ENCODE peak calls at places on chromosomes 13 and 19, in ten cellular contexts. One of them, this sample, is unnamed.

GRCh38 chr13:60617863-60618733 is 221.1 kb downstream of the TDRD3 start:
- DNase-seq in globus pallidus: peak
- DNase-seq in GF-D8: no peak
- DNase-seq in iris pigment epithelial cell: peak
- DNase-seq in AG08395: peak
- DNase-seq in PC-3: peak
- DNase-seq in SK-N-SH: no peak
- DNase-seq in neural crest cell: no peak
- DNase-seq in stimulated activated CD4-positive, alpha-beta T cell treated with anti-CD3 and anti-CD28 coated beads, Interleukin-1b, Interleukin-23, amount 100 ng/mL, for 1 hour: no peak
- DNase-seq in GM04503: peak
- DNase-seq in this sample: no peak

GRCh38 chr13:33250594-33250993 is 35.0 kb downstream of the STARD13 start:
- DNase-seq in AG08395: no peak
- DNase-seq in SK-N-SH: no peak
- DNase-seq in PC-3: no peak
- DNase-seq in globus pallidus: no peak
- DNase-seq in stimulated activated CD4-positive, alpha-beta T cell treated with anti-CD3 and anti-CD28 coated beads, Interleukin-1b, Interleukin-23, amount 100 ng/mL, for 1 hour: no peak
- DNase-seq in GM04503: no peak
- DNase-seq in neural crest cell: no peak
- DNase-seq in GF-D8: no peak
- DNase-seq in iris pigment epithelial cell: no peak
- DNase-seq in this sample: no peak

GRCh38 chr13:113997845-113998751 is 24.2 kb upstream of the C13orf46 start:
- DNase-seq in PC-3: peak
- DNase-seq in globus pallidus: no peak
- DNase-seq in GF-D8: no peak
- DNase-seq in stimulated activated CD4-positive, alpha-beta T cell treated with anti-CD3 and anti-CD28 coated beads, Interleukin-1b, Interleukin-23, amount 100 ng/mL, for 1 hour: no peak
- DNase-seq in GM04503: no peak
- DNase-seq in neural crest cell: no peak
- DNase-seq in AG08395: peak
- DNase-seq in SK-N-SH: peak
- DNase-seq in iris pigment epithelial cell: peak
- DNase-seq in this sample: no peak

GRCh38 chr13:43878897-43879322 is 630 bp downstream of the CCDC122 start:
- DNase-seq in AG08395: peak
- DNase-seq in PC-3: peak
- DNase-seq in globus pallidus: peak
- DNase-seq in neural crest cell: peak
- DNase-seq in SK-N-SH: no peak
- DNase-seq in stimulated activated CD4-positive, alpha-beta T cell treated with anti-CD3 and anti-CD28 coated beads, Interleukin-1b, Interleukin-23, amount 100 ng/mL, for 1 hour: no peak
- DNase-seq in GF-D8: peak
- DNase-seq in GM04503: peak
- DNase-seq in iris pigment epithelial cell: peak
- DNase-seq in this sample: peak

GRCh38 chr13:83716121-83716520 is 166.2 kb downstream of the SLITRK1 start:
- DNase-seq in SK-N-SH: no peak
- DNase-seq in neural crest cell: no peak
- DNase-seq in globus pallidus: no peak
- DNase-seq in AG08395: no peak
- DNase-seq in iris pigment epithelial cell: no peak
- DNase-seq in GF-D8: no peak
- DNase-seq in GM04503: no peak
- DNase-seq in stimulated activated CD4-positive, alpha-beta T cell treated with anti-CD3 and anti-CD28 coated beads, Interleukin-1b, Interleukin-23, amount 100 ng/mL, for 1 hour: no peak
- DNase-seq in PC-3: no peak
- DNase-seq in this sample: peak

GRCh38 chr19:46192990-46193650 is 36.4 kb upstream of the IGFL1 start:
- DNase-seq in PC-3: peak
- DNase-seq in SK-N-SH: no peak
- DNase-seq in AG08395: peak
- DNase-seq in GF-D8: peak
- DNase-seq in neural crest cell: no peak
- DNase-seq in iris pigment epithelial cell: peak
- DNase-seq in globus pallidus: peak
- DNase-seq in stimulated activated CD4-positive, alpha-beta T cell treated with anti-CD3 and anti-CD28 coated beads, Interleukin-1b, Interleukin-23, amount 100 ng/mL, for 1 hour: no peak
- DNase-seq in GM04503: peak
- DNase-seq in this sample: no peak

GRCh38 chr19:4415352-4415751 is 12.9 kb downstream of the CHAF1A start:
- DNase-seq in PC-3: no peak
- DNase-seq in globus pallidus: no peak
- DNase-seq in AG08395: no peak
- DNase-seq in GF-D8: no peak
- DNase-seq in iris pigment epithelial cell: no peak
- DNase-seq in SK-N-SH: no peak
- DNase-seq in GM04503: no peak
- DNase-seq in neural crest cell: no peak
- DNase-seq in stimulated activated CD4-positive, alpha-beta T cell treated with anti-CD3 and anti-CD28 coated beads, Interleukin-1b, Interleukin-23, amount 100 ng/mL, for 1 hour: no peak
- DNase-seq in this sample: no peak

GRCh38 chr19:12647490-12648071 is 19.0 kb downstream of the MAN2B1 start:
- DNase-seq in iris pigment epithelial cell: peak
- DNase-seq in neural crest cell: no peak
- DNase-seq in GM04503: no peak
- DNase-seq in stimulated activated CD4-positive, alpha-beta T cell treated with anti-CD3 and anti-CD28 coated beads, Interleukin-1b, Interleukin-23, amount 100 ng/mL, for 1 hour: no peak
- DNase-seq in AG08395: peak
- DNase-seq in SK-N-SH: peak
- DNase-seq in GF-D8: no peak
- DNase-seq in globus pallidus: no peak
- DNase-seq in PC-3: no peak
- DNase-seq in this sample: no peak

GRCh38 chr13:74251778-74252519 is 117.7 kb upstream of the KLF12 start:
- DNase-seq in iris pigment epithelial cell: no peak
- DNase-seq in stimulated activated CD4-positive, alpha-beta T cell treated with anti-CD3 and anti-CD28 coated beads, Interleukin-1b, Interleukin-23, amount 100 ng/mL, for 1 hour: no peak
- DNase-seq in GM04503: no peak
- DNase-seq in globus pallidus: no peak
- DNase-seq in AG08395: peak
- DNase-seq in GF-D8: no peak
- DNase-seq in PC-3: peak
- DNase-seq in SK-N-SH: no peak
- DNase-seq in neural crest cell: no peak
- DNase-seq in this sample: peak

GRCh38 chr19:23263870-23264590 is 13.8 kb upstream of the ZNF724 start:
- DNase-seq in globus pallidus: no peak
- DNase-seq in PC-3: no peak
- DNase-seq in neural crest cell: no peak
- DNase-seq in iris pigment epithelial cell: peak
- DNase-seq in SK-N-SH: no peak
- DNase-seq in GM04503: no peak
- DNase-seq in stimulated activated CD4-positive, alpha-beta T cell treated with anti-CD3 and anti-CD28 coated beads, Interleukin-1b, Interleukin-23, amount 100 ng/mL, for 1 hour: no peak
- DNase-seq in GF-D8: no peak
- DNase-seq in AG08395: no peak
- DNase-seq in this sample: no peak

GRCh38 chr19:39814595-39814994 is 19.4 kb downstream of the DYRK1B start:
- DNase-seq in PC-3: no peak
- DNase-seq in GM04503: no peak
- DNase-seq in stimulated activated CD4-positive, alpha-beta T cell treated with anti-CD3 and anti-CD28 coated beads, Interleukin-1b, Interleukin-23, amount 100 ng/mL, for 1 hour: no peak
- DNase-seq in AG08395: no peak
- DNase-seq in GF-D8: no peak
- DNase-seq in SK-N-SH: no peak
- DNase-seq in neural crest cell: no peak
- DNase-seq in globus pallidus: no peak
- DNase-seq in iris pigment epithelial cell: peak
- DNase-seq in this sample: no peak

GRCh38 chr19:16441661-16442071 is 30.1 kb downstream of the EPS15L1 start:
- DNase-seq in SK-N-SH: peak
- DNase-seq in stimulated activated CD4-positive, alpha-beta T cell treated with anti-CD3 and anti-CD28 coated beads, Interleukin-1b, Interleukin-23, amount 100 ng/mL, for 1 hour: no peak
- DNase-seq in globus pallidus: no peak
- DNase-seq in PC-3: peak
- DNase-seq in neural crest cell: peak
- DNase-seq in GF-D8: no peak
- DNase-seq in GM04503: no peak
- DNase-seq in iris pigment epithelial cell: peak
- DNase-seq in AG08395: no peak
- DNase-seq in this sample: no peak

GRCh38 chr19:39996218-39996810 is 546 bp upstream of the ZNF546 start:
- DNase-seq in stimulated activated CD4-positive, alpha-beta T cell treated with anti-CD3 and anti-CD28 coated beads, Interleukin-1b, Interleukin-23, amount 100 ng/mL, for 1 hour: peak
- DNase-seq in iris pigment epithelial cell: peak
- DNase-seq in globus pallidus: no peak
- DNase-seq in PC-3: peak
- DNase-seq in SK-N-SH: peak
- DNase-seq in AG08395: peak
- DNase-seq in GM04503: peak
- DNase-seq in neural crest cell: peak
- DNase-seq in GF-D8: no peak
- DNase-seq in this sample: peak

GRCh38 chr13:70405266-70405665 is 297.0 kb upstream of the KLHL1 start:
- DNase-seq in GM04503: no peak
- DNase-seq in globus pallidus: no peak
- DNase-seq in PC-3: no peak
- DNase-seq in AG08395: no peak
- DNase-seq in neural crest cell: no peak
- DNase-seq in stimulated activated CD4-positive, alpha-beta T cell treated with anti-CD3 and anti-CD28 coated beads, Interleukin-1b, Interleukin-23, amount 100 ng/mL, for 1 hour: no peak
- DNase-seq in GF-D8: no peak
- DNase-seq in iris pigment epithelial cell: no peak
- DNase-seq in SK-N-SH: no peak
- DNase-seq in this sample: no peak

GRCh38 chr13:49655906-49656305 is 27.6 kb downstream of the ARL11 start:
- DNase-seq in GF-D8: no peak
- DNase-seq in AG08395: peak
- DNase-seq in neural crest cell: no peak
- DNase-seq in stimulated activated CD4-positive, alpha-beta T cell treated with anti-CD3 and anti-CD28 coated beads, Interleukin-1b, Interleukin-23, amount 100 ng/mL, for 1 hour: no peak
- DNase-seq in GM04503: no peak
- DNase-seq in iris pigment epithelial cell: peak
- DNase-seq in SK-N-SH: no peak
- DNase-seq in globus pallidus: no peak
- DNase-seq in PC-3: peak
- DNase-seq in this sample: no peak

GRCh38 chr19:7639863-7640348 is 3.0 kb downstream of the STXBP2 start:
- DNase-seq in GM04503: no peak
- DNase-seq in SK-N-SH: no peak
- DNase-seq in PC-3: no peak
- DNase-seq in AG08395: no peak
- DNase-seq in globus pallidus: no peak
- DNase-seq in iris pigment epithelial cell: no peak
- DNase-seq in stimulated activated CD4-positive, alpha-beta T cell treated with anti-CD3 and anti-CD28 coated beads, Interleukin-1b, Interleukin-23, amount 100 ng/mL, for 1 hour: no peak
- DNase-seq in GF-D8: no peak
- DNase-seq in neural crest cell: no peak
- DNase-seq in this sample: no peak

GRCh38 chr19:3852614-3853254 is 16.1 kb downstream of the ZFR2 start:
- DNase-seq in GF-D8: no peak
- DNase-seq in globus pallidus: no peak
- DNase-seq in GM04503: peak
- DNase-seq in stimulated activated CD4-positive, alpha-beta T cell treated with anti-CD3 and anti-CD28 coated beads, Interleukin-1b, Interleukin-23, amount 100 ng/mL, for 1 hour: no peak
- DNase-seq in SK-N-SH: no peak
- DNase-seq in PC-3: peak
- DNase-seq in iris pigment epithelial cell: peak
- DNase-seq in neural crest cell: no peak
- DNase-seq in AG08395: peak
- DNase-seq in this sample: no peak

GRCh38 chr13:33937373-33938087 is 119.6 kb downstream of the RFC3 start:
- DNase-seq in iris pigment epithelial cell: no peak
- DNase-seq in SK-N-SH: no peak
- DNase-seq in neural crest cell: no peak
- DNase-seq in PC-3: peak
- DNase-seq in globus pallidus: no peak
- DNase-seq in GM04503: no peak
- DNase-seq in stimulated activated CD4-positive, alpha-beta T cell treated with anti-CD3 and anti-CD28 coated beads, Interleukin-1b, Interleukin-23, amount 100 ng/mL, for 1 hour: no peak
- DNase-seq in GF-D8: no peak
- DNase-seq in AG08395: no peak
- DNase-seq in this sample: no peak

GRCh38 chr13:75513271-75513670 is 24.4 kb downstream of the COMMD6 start:
- DNase-seq in neural crest cell: no peak
- DNase-seq in iris pigment epithelial cell: no peak
- DNase-seq in GF-D8: no peak
- DNase-seq in SK-N-SH: no peak
- DNase-seq in AG08395: no peak
- DNase-seq in globus pallidus: no peak
- DNase-seq in stimulated activated CD4-positive, alpha-beta T cell treated with anti-CD3 and anti-CD28 coated beads, Interleukin-1b, Interleukin-23, amount 100 ng/mL, for 1 hour: no peak
- DNase-seq in PC-3: no peak
- DNase-seq in GM04503: no peak
- DNase-seq in this sample: no peak

GRCh38 chr13:101453784-101454201 is 1.3 kb downstream of the ITGBL1 start:
- DNase-seq in AG08395: no peak
- DNase-seq in stimulated activated CD4-positive, alpha-beta T cell treated with anti-CD3 and anti-CD28 coated beads, Interleukin-1b, Interleukin-23, amount 100 ng/mL, for 1 hour: no peak
- DNase-seq in GF-D8: no peak
- DNase-seq in PC-3: peak
- DNase-seq in neural crest cell: no peak
- DNase-seq in GM04503: no peak
- DNase-seq in iris pigment epithelial cell: no peak
- DNase-seq in globus pallidus: no peak
- DNase-seq in SK-N-SH: peak
- DNase-seq in this sample: no peak

GRCh38 chr13:40094056-40094455 is 438.6 kb downstream of the COG6 start:
- DNase-seq in globus pallidus: no peak
- DNase-seq in SK-N-SH: no peak
- DNase-seq in PC-3: peak
- DNase-seq in neural crest cell: no peak
- DNase-seq in iris pigment epithelial cell: peak
- DNase-seq in stimulated activated CD4-positive, alpha-beta T cell treated with anti-CD3 and anti-CD28 coated beads, Interleukin-1b, Interleukin-23, amount 100 ng/mL, for 1 hour: no peak
- DNase-seq in GF-D8: peak
- DNase-seq in AG08395: no peak
- DNase-seq in GM04503: no peak
- DNase-seq in this sample: no peak

GRCh38 chr19:45125975-45126493 is 33.1 kb downstream of the PPP1R37 start:
- DNase-seq in GF-D8: no peak
- DNase-seq in stimulated activated CD4-positive, alpha-beta T cell treated with anti-CD3 and anti-CD28 coated beads, Interleukin-1b, Interleukin-23, amount 100 ng/mL, for 1 hour: peak
- DNase-seq in AG08395: peak
- DNase-seq in iris pigment epithelial cell: peak
- DNase-seq in GM04503: peak
- DNase-seq in SK-N-SH: peak
- DNase-seq in PC-3: peak
- DNase-seq in neural crest cell: peak
- DNase-seq in globus pallidus: no peak
- DNase-seq in this sample: peak

This sample was measured in SK-N-DZ.